ENCODE peak calls at places on chromosomes 7 and 10, in seven cellular contexts. O is astrocyte of the spinal cord; C is NCI-H524; Y is CD4-positive, alpha-beta memory T cell; Q is stimulated activated CD4-positive, alpha-beta T cell treated with anti-CD3 and anti-CD28 coated beads, TNF-alpha, amount 100 ng/mL, for 1 hour; E is RCC 7860; F is PC-9. N is an unnamed sample.

GRCh38 chr7:1225462-1226154 is 7.1 kb upstream of the UNCX start:
- DNase-seq in F (no peak), C (no peak), O (no peak), E (no peak), Q (no peak), Y (peak; percentile 41), N (no peak)

GRCh38 chr10:119667562-119668328 is 16.6 kb downstream of the BAG3 start:
- DNase-seq in C (peak; percentile 19), E (peak; percentile 96), Y (no peak), F (peak; percentile 93), O (peak; percentile 96), Q (no peak), N (no peak)

GRCh38 chr7:4845740-4846142 is 16.1 kb downstream of the PAPOLB start:
- DNase-seq in Q (no peak), E (no peak), C (no peak), O (no peak), Y (no peak), F (no peak), N (no peak)

GRCh38 chr7:50792342-50793114 is 9.8 kb upstream of the GRB10 start:
- DNase-seq in C (no peak), E (peak; percentile 63), O (peak; percentile 65), Y (peak; percentile 19), F (peak; percentile 61), Q (no peak), N (peak; percentile 9)

GRCh38 chr10:107971973-107972372 is 807.5 kb upstream of the SORCS1 start:
- DNase-seq in F (peak; percentile 35), C (no peak), Y (no peak), E (peak; percentile 98), Q (no peak), O (peak; percentile 83), N (no peak)

GRCh38 chr10:1047937-1048336 is 982 bp downstream of the IDI1 start:
- DNase-seq in E (no peak), O (no peak), C (no peak), Y (no peak), F (no peak), Q (no peak), N (no peak)

GRCh38 chr7:150755473-150756099 is 18.4 kb downstream of the GIMAP5 start:
- DNase-seq in C (no peak), Q (peak; percentile 56), O (no peak), Y (peak; percentile 83), F (no peak), E (no peak), N (no peak)

GRCh38 chr7:41924798-41925197 is 221.9 kb upstream of the INHBA start:
- DNase-seq in C (no peak), O (no peak), Y (no peak), Q (no peak), F (no peak), E (peak; percentile 30), N (no peak)

GRCh38 chr7:139523199-139523941 is at the start of gene CLEC2L:
- DNase-seq in O (no peak), E (no peak), F (no peak), Q (no peak), Y (no peak), C (no peak), N (peak; percentile 10)

GRCh38 chr10:111872591-111872990 is 311.0 kb downstream of the GPAM start:
- DNase-seq in Y (no peak), C (no peak), F (no peak), O (no peak), E (no peak), Q (no peak), N (no peak)

GRCh38 chr7:108417144-108417543 is 39.1 kb downstream of the NRCAM start:
- DNase-seq in F (no peak), Q (no peak), O (no peak), E (no peak), Y (no peak), C (no peak), N (no peak)

GRCh38 chr10:99784025-99784730 is 1.7 kb downstream of the ABCC2 start:
- DNase-seq in E (peak; percentile 66), Y (no peak), Q (no peak), F (peak; percentile 62), C (no peak), O (peak; percentile 93), N (no peak)

GRCh38 chr10:10209152-10209551 is 808.5 kb upstream of the CELF2 start:
- DNase-seq in C (peak; percentile 28), O (no peak), F (no peak), Y (no peak), E (no peak), Q (no peak), N (no peak)

GRCh38 chr10:71010730-71011129 is 122.4 kb upstream of the PCBD1 start:
- DNase-seq in C (no peak), Y (no peak), F (no peak), Q (no peak), E (no peak), O (no peak), N (no peak)

GRCh38 chr7:20407585-20408466 is 77.1 kb downstream of the ITGB8 start:
- DNase-seq in F (peak; percentile 91), C (peak; percentile 58), E (no peak), O (peak; percentile 45), Y (no peak), Q (no peak), N (no peak)

GRCh38 chr7:151847681-151848081 is 29.2 kb downstream of the PRKAG2 start:
- DNase-seq in O (no peak), Q (no peak), F (no peak), E (no peak), Y (no peak), C (no peak), N (no peak)

GRCh38 chr7:71613316-71613715 is 481.4 kb downstream of the GALNT17 start:
- DNase-seq in E (no peak), C (no peak), Y (no peak), Q (no peak), F (no peak), O (peak; percentile 43), N (no peak)

GRCh38 chr7:34430456-34430855 is 227.6 kb upstream of the NPSR1 start:
- DNase-seq in F (no peak), Y (no peak), Q (no peak), E (peak; percentile 16), O (peak; percentile 52), C (peak; percentile 16), N (peak; percentile 9)

GRCh38 chr10:787933-788651 is 98.6 kb upstream of the DIP2C start:
- DNase-seq in C (no peak), O (peak; percentile 76), E (peak; percentile 17), Q (no peak), F (no peak), Y (no peak), N (no peak)

GRCh38 chr10:128056303-128057050 is 69.7 kb downstream of the MKI67 start:
- DNase-seq in Q (no peak), C (no peak), O (no peak), F (no peak), Y (no peak), E (no peak), N (no peak)